ENCODE peak calls at places on chromosomes 11 and 22, in five cellular contexts. V is IMR-90, Y is spleen, G is tibial nerve, P is thyroid gland. Q is an unnamed sample. For H3K4me1, the result is how much of the 10 kb centered on the place peaks cover.

GRCh38 chr11:118258410-118258809 is 5.7 kb downstream of the MPZL2 start:
- DNase-seq in V (no peak), Y (no peak), G (no peak), P (no peak), Q (no peak)

GRCh38 chr11:61195016-61195695 is 8.2 kb upstream of the PGA3 start:
- DNase-seq in V (no peak), Y (no peak), G (no peak), P (no peak), Q (no peak)

GRCh38 chr11:113814181-113814580 is 34.6 kb downstream of the CLDN25 start:
- DNase-seq in V (no peak), Y (no peak), G (no peak), P (no peak), Q (no peak)

GRCh38 chr22:38653741-38654140 is 2.5 kb downstream of the FAM227A start:
- DNase-seq in V (no peak), Y (no peak), G (no peak), P (no peak), Q (no peak)

GRCh38 chr22:32880906-32881596 is 79.5 kb downstream of the TIMP3 start:
- DNase-seq in V (peak), Y (peak), G (no peak), P (peak), Q (no peak)

GRCh38 chr11:106681435-106681834 is 336.8 kb downstream of the GUCY1A2 start:
- DNase-seq in V (no peak), Y (no peak), G (no peak), P (no peak), Q (no peak)

GRCh38 chr11:32386770-32387377 is 48.5 kb downstream of the WT1 start:
- DNase-seq in V (peak), Y (no peak), G (no peak), P (no peak), Q (no peak)

GRCh38 chr11:103332409-103332808 is 223.2 kb downstream of the DYNC2H1 start:
- DNase-seq in V (no peak), Y (no peak), G (no peak), P (no peak), Q (no peak)

GRCh38 chr11:35289821-35290220 is 129.5 kb downstream of the SLC1A2 start:
- DNase-seq in V (peak), Y (no peak), G (no peak), P (no peak), Q (no peak)

DNA sequence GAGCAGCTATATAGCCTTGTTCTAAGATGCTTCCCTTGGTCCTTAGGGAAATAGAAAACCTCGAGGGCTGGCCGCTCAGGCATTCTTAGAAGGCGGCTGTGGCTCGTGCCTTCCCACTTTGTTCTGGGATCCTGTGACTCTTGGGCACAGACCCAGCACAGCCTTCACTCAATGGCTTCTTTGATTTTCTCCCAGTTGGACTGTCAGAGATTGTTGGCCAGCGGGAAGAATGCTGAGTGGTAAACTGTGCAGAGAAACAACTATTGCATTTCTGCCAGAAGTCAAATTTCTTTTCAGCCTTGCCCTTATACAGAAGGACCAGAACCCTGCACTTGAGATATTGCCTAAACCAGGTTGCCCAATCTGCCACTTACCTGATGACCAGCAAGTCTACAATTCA is 9.5 kb upstream of the MICAL2 start:
- DNase-seq in V (no peak), Y (no peak), G (peak), P (peak), Q (no peak)
- TF ChIP-seq CTCF in V (no peak), Y (no peak), G (no peak), P (no peak), Q (no peak)

GRCh38 chr11:87803748-87804147 is 371.5 kb downstream of the RAB38 start:
- DNase-seq in V (no peak), Y (no peak), G (no peak), P (no peak), Q (no peak)
- H3K4me1 ChIP-seq in V (under half), Y (under half), G (under half), P (under half), Q (under half)

GRCh38 chr11:57323503-57324153 is 1.1 kb downstream of the TNKS1BP1 start:
- DNase-seq in V (peak), Y (no peak), G (no peak), P (no peak), Q (no peak)
- H3K4me3 ChIP-seq in V (peak), Y (peak), G (peak), P (peak), Q (peak)

GRCh38 chr22:43088979-43089717 is at the start of gene TTLL1:
- DNase-seq in V (peak), Y (peak), G (peak), P (peak), Q (peak)
- TF ChIP-seq CTCF in V (no peak), Y (no peak), G (no peak), P (no peak), Q (no peak)

DNA sequence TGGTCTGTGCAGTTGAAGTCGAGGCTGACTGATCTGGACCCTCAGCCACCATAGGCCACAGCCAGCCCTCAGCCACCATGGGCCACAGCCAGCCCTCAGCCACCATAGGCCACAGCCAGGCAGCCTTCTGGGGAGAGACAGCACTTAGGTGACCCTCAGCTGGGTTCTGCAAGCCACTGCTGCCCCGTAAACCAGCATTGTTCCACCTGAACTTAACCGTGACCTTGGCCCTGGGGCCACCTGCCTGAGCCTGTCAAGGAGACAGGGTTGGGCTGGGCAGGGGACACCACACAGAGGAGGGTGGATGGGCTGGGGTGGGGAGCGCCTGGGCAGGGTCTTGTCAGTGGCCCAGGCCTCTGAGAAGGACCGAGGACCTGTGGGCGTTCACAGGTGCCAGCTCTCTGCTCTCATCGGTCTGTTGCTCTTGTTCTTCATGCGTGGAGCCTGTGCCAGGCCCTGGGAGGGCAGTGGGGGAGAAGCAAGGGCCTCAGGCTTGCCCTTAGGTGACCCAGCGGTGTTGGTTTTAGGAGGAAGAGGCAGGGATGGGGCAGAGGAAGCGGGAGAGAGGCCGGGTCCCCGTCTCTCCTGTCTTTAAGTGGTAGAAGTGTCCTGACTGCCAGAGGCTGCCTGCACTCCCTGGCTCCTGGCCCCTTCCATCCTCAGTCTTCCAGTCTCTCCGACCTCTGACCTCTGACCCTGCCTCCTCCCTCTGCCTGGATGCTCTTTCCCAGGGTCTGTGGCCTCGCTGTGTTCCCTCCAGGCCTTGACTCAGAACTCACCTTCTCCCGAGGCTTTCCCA is 36.9 kb downstream of the GRAMD4 start:
- DNase-seq in V (no peak), Y (no peak), G (no peak), P (peak), Q (no peak)
- H3K4me1 ChIP-seq in V (under half), Y (half or more), G (under half), P (half or more), Q (under half)

DNA sequence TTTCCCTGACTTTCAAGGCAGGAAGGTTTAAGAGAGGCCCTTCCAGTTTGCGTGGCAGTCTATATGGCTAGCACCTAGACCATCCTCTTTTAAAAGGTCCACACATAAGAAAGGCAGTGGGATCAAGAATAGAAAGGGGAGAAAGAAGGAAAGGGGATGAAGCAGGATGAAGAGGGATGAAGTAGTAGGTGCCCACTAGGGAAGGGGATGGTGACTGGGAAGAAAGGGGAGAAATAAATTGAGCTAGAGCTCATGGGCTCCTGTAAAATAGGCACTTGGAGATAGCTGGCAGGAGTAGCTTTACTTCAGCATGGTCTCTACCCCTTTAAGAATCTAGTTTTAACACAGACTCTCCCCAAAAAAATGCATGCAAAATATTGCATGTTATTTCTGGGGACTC is 41.5 kb downstream of the CADM1 start:
- DNase-seq in V (no peak), Y (no peak), G (no peak), P (no peak), Q (no peak)
- H3K4me3 ChIP-seq in V (no peak), Y (no peak), G (no peak), P (no peak), Q (no peak)

GRCh38 chr11:121652982-121653381 is 200.2 kb upstream of the SORL1-AS1 start:
- DNase-seq in V (no peak), Y (no peak), G (peak), P (no peak), Q (no peak)
- TF ChIP-seq CTCF in V (peak), Y (no peak), G (peak), P (no peak), Q (no peak)

Q was measured in CD8-positive, alpha-beta T cell.